ENCODE peak calls at places on chromosomes 6 and 20, in nine cellular contexts. A is foreskin fibroblast; S is ACHN; U is NCI-H2029; D is CD8-positive, alpha-beta T cell; O is AML-193; L is HEK293T; C is naive thymus-derived CD8-positive, alpha-beta T cell; H is RCC 7860. R is an unnamed sample.
A peak's percentile ranks its signal among the peaks of the same experiment; 100 is the strongest.

GRCh38 chr6:95094751-95095150 is 482.6 kb upstream of the MANEA start:
- DNase-seq in C (no peak), L (no peak), H (peak; percentile 14), S (peak; percentile 71), A (peak; percentile 40), O (no peak), D (no peak), U (no peak), R (no peak)

GRCh38 chr6:118589186-118589585 is 41.1 kb downstream of the PLN start:
- DNase-seq in O (no peak), U (no peak), D (no peak), L (no peak), C (no peak), H (no peak), S (no peak), A (peak; percentile 67), R (no peak)

GRCh38 chr6:155328539-155329459 is 14.5 kb upstream of the TFB1M start:
- DNase-seq in S (no peak), O (no peak), D (no peak), A (no peak), U (peak; percentile 49), L (no peak), C (no peak), H (no peak), R (no peak)

GRCh38 chr6:9516207-9516606 is 898.7 kb downstream of the TFAP2A start:
- DNase-seq in A (peak; percentile 91), H (peak; percentile 82), L (peak; percentile 9), C (no peak), S (peak; percentile 90), O (no peak), D (no peak), U (no peak), R (no peak)

GRCh38 chr6:69895396-69895795 is 29.0 kb downstream of the COL19A1 start:
- DNase-seq in O (no peak), D (no peak), L (no peak), H (no peak), A (no peak), U (no peak), C (no peak), S (no peak), R (no peak)

GRCh38 chr20:7432612-7433011 is 507.6 kb downstream of the HAO1 start:
- DNase-seq in A (no peak), L (no peak), C (no peak), H (no peak), D (no peak), O (no peak), U (no peak), S (no peak), R (no peak)

GRCh38 chr6:130070747-130071146 is 52.4 kb downstream of the L3MBTL3 start:
- DNase-seq in U (no peak), H (no peak), S (no peak), L (no peak), O (no peak), C (no peak), A (no peak), D (no peak), R (no peak)

GRCh38 chr20:62900052-62900691 is 26.1 kb downstream of the DIDO1 start:
- DNase-seq in C (peak; percentile 87), H (peak; percentile 50), O (peak; percentile 45), S (peak; percentile 43), D (peak; percentile 81), U (peak; percentile 70), L (peak; percentile 87), A (peak; percentile 91), R (peak; percentile 67)

GRCh38 chr6:4885534-4885933 is 109.3 kb downstream of the CDYL start:
- DNase-seq in S (no peak), O (no peak), H (no peak), C (no peak), D (no peak), L (no peak), A (no peak), U (no peak), R (no peak)

GRCh38 chr20:19907326-19908056 is 109.7 kb upstream of the NAA20 start:
- DNase-seq in S (no peak), A (no peak), O (no peak), U (no peak), D (no peak), L (no peak), H (peak; percentile 49), C (no peak), R (no peak)

GRCh38 chr6:107600111-107600510 is 110.2 kb downstream of the SOBP start:
- DNase-seq in U (no peak), H (no peak), L (no peak), A (no peak), C (no peak), D (no peak), O (no peak), S (no peak), R (no peak)

GRCh38 chr20:44781791-44782190 is 28.6 kb downstream of the RIMS4 start:
- DNase-seq in L (no peak), A (no peak), S (no peak), O (no peak), C (no peak), H (no peak), U (no peak), D (no peak), R (no peak)

GRCh38 chr6:131060311-131060710 is 2.7 kb downstream of the EPB41L2 start:
- DNase-seq in U (no peak), A (peak; percentile 26), H (peak; percentile 33), C (no peak), D (no peak), S (peak; percentile 39), O (no peak), L (no peak), R (no peak)

GRCh38 chr6:39911513-39912125 is 22.6 kb downstream of the MOCS1 start:
- DNase-seq in O (no peak), D (no peak), U (no peak), L (no peak), A (no peak), C (no peak), H (no peak), S (no peak), R (no peak)

GRCh38 chr6:131317516-131317915 is 182.2 kb downstream of the AKAP7 start:
- DNase-seq in L (no peak), O (no peak), A (peak; percentile 44), D (no peak), U (no peak), C (no peak), H (no peak), S (no peak), R (no peak)

GRCh38 chr6:36751091-36751490 is 53.5 kb downstream of the RAB44 start:
- DNase-seq in D (no peak), H (no peak), O (no peak), L (no peak), U (no peak), A (peak; percentile 29), S (no peak), C (no peak), R (no peak)

GRCh38 chr6:157825243-157825904 is 2.3 kb downstream of the SNX9 start:
- DNase-seq in S (no peak), C (no peak), U (no peak), O (no peak), A (peak; percentile 66), L (no peak), D (no peak), H (no peak), R (peak; percentile 79)

GRCh38 chr20:5544702-5545101 is 205.5 kb upstream of the SHLD1 start:
- DNase-seq in D (no peak), U (no peak), A (no peak), L (no peak), C (no peak), H (no peak), S (no peak), O (no peak), R (no peak)

GRCh38 chr6:37936909-37937308 is 117.4 kb downstream of the ZFAND3 start:
- DNase-seq in L (no peak), U (no peak), A (no peak), D (no peak), C (no peak), H (no peak), O (no peak), S (no peak), R (peak; percentile 9)

GRCh38 chr6:158063736-158064135 is 82.1 kb downstream of the SYNJ2 start:
- DNase-seq in D (no peak), S (no peak), C (no peak), H (no peak), A (no peak), O (no peak), U (no peak), L (no peak), R (no peak)

GRCh38 chr20:47897461-47897860 is 112.2 kb upstream of the SULF2 start:
- DNase-seq in U (no peak), H (no peak), L (no peak), A (no peak), O (no peak), S (no peak), D (no peak), C (no peak), R (no peak)

GRCh38 chr6:145209312-145209711 is 526.0 kb downstream of the EPM2A start:
- DNase-seq in H (no peak), O (no peak), U (no peak), C (no peak), S (no peak), D (no peak), L (no peak), A (peak; percentile 35), R (no peak)

GRCh38 chr6:17907467-17908229 is 79.8 kb downstream of the KIF13A start:
- DNase-seq in S (peak; percentile 93), C (no peak), H (peak; percentile 96), U (no peak), A (peak; percentile 99), O (peak; percentile 99), D (no peak), L (no peak), R (peak; percentile 99)

GRCh38 chr6:28542440-28543293 is 17.0 kb downstream of the GPX5 start:
- DNase-seq in D (peak; percentile 37), L (peak; percentile 81), H (peak; percentile 96), U (no peak), A (peak; percentile 89), S (peak; percentile 79), C (peak; percentile 75), O (no peak), R (peak; percentile 96)

GRCh38 chr6:93412452-93412851 is 6.9 kb downstream of the EPHA7 start:
- DNase-seq in U (no peak), S (no peak), L (no peak), C (no peak), H (no peak), O (no peak), D (no peak), A (no peak), R (peak; percentile 19)

GRCh38 chr6:16683524-16684194 is 77.6 kb downstream of the ATXN1 start:
- DNase-seq in C (no peak), L (no peak), A (peak; percentile 92), O (peak; percentile 95), U (no peak), D (no peak), S (peak; percentile 88), H (peak; percentile 92), R (no peak)

GRCh38 chr6:138004423-138005287 is 102.6 kb downstream of the PERP start:
- DNase-seq in D (no peak), C (no peak), O (peak; percentile 72), U (no peak), A (peak; percentile 53), H (peak; percentile 21), S (peak; percentile 46), L (peak; percentile 43), R (peak; percentile 77)

GRCh38 chr20:11454966-11455799 is 462.5 kb upstream of the BTBD3 start:
- DNase-seq in O (no peak), U (no peak), A (peak; percentile 82), H (peak; percentile 92), L (no peak), S (peak; percentile 88), C (no peak), D (no peak), R (peak; percentile 40)

GRCh38 chr20:62879275-62880146 is 17.9 kb upstream of the TCFL5 start:
- DNase-seq in A (no peak), O (no peak), U (no peak), L (no peak), H (no peak), D (no peak), S (no peak), C (no peak), R (no peak)

GRCh38 chr6:36728289-36729168 is 30.9 kb downstream of the RAB44 start:
- DNase-seq in S (no peak), A (no peak), U (no peak), C (no peak), H (no peak), L (no peak), O (no peak), D (no peak), R (no peak)

GRCh38 chr20:19789446-19789845 is 31.4 kb downstream of the RIN2 start:
- DNase-seq in U (no peak), C (no peak), L (no peak), S (no peak), D (no peak), H (no peak), O (no peak), A (no peak), R (no peak)

R was measured in OCI-M1.